ENCODE peak calls at places on chromosomes 7 and 10, in four cellular contexts. A is K562, B is stomach, U is A673. O is an unnamed sample.

GRCh38 chr10:110844617-110844881 is 27.2 kb upstream of the PDCD4 start:
- DNase-seq in A (no peak), B (no peak), U (no peak), O (no peak)

GRCh38 chr10:94012834-94013830 is 19.4 kb downstream of the PLCE1 start:
- DNase-seq in A (no peak), B (no peak), U (no peak), O (no peak)

GRCh38 chr10:88095778-88096452 is 232.5 kb downstream of the PTEN start:
- DNase-seq in B (no peak), A (no peak), U (no peak), O (no peak)

GRCh38 chr10:29304259-29305030 is 15.6 kb downstream of the LYZL1 start:
- DNase-seq in B (peak), U (peak), A (peak), O (peak)

GRCh38 chr7:120941064-120941463 is 9.5 kb upstream of the ING3 start:
- DNase-seq in B (no peak), U (peak), A (no peak), O (no peak)

GRCh38 chr10:79229081-79229541 is 118.2 kb upstream of the PPIF start:
- DNase-seq in U (no peak), B (no peak), A (no peak), O (no peak)

GRCh38 chr10:130554701-130555410 is 418.7 kb downstream of the GLRX3 start:
- DNase-seq in B (no peak), A (no peak), U (no peak), O (no peak)

GRCh38 chr7:118846977-118847376 is 622.5 kb downstream of the ANKRD7 start:
- DNase-seq in A (no peak), B (no peak), U (no peak), O (no peak)

GRCh38 chr7:91169819-91170218 is 94.4 kb upstream of the FZD1 start:
- DNase-seq in A (no peak), U (no peak), B (no peak), O (no peak)

GRCh38 chr7:149355390-149356048 is 93.5 kb downstream of the ZNF783 start:
- DNase-seq in A (peak), U (peak), B (no peak), O (no peak)

GRCh38 chr7:141974831-141975230 is 1.3 kb upstream of the TAS2R38 start:
- DNase-seq in A (no peak), B (peak), U (no peak), O (peak)

GRCh38 chr10:24417053-24417452 is 208.1 kb downstream of the KIAA1217 start:
- DNase-seq in B (no peak), A (no peak), U (peak), O (no peak)

GRCh38 chr10:74976565-74976964 is 134.9 kb upstream of the SAMD8 start:
- DNase-seq in U (no peak), B (no peak), A (no peak), O (no peak)

GRCh38 chr10:71068811-71069411 is 143.5 kb upstream of the UNC5B start:
- DNase-seq in B (no peak), A (no peak), U (no peak), O (no peak)

GRCh38 chr7:4138866-4139265 is 543.2 kb upstream of the FOXK1 start:
- DNase-seq in U (no peak), B (no peak), A (no peak), O (no peak)

GRCh38 chr7:66140924-66141323 is 26.3 kb downstream of the CRCP start:
- DNase-seq in U (peak), A (no peak), B (peak), O (peak)

GRCh38 chr10:132587175-132587574 is 49.6 kb downstream of the INPP5A start:
- DNase-seq in A (no peak), U (no peak), B (no peak), O (no peak)

GRCh38 chr7:55158983-55159382 is 140.2 kb downstream of the EGFR start:
- DNase-seq in U (no peak), A (no peak), B (no peak), O (no peak)

GRCh38 chr7:117997862-117998825 is 124.9 kb upstream of the CTTNBP2 start:
- DNase-seq in A (no peak), B (no peak), U (no peak), O (no peak)

GRCh38 chr7:47489624-47490023 is 92.3 kb downstream of the TNS3 start:
- DNase-seq in A (no peak), B (no peak), U (no peak), O (no peak)

GRCh38 chr10:85604884-85605283 is 761.7 kb downstream of the GRID1 start:
- DNase-seq in B (no peak), A (no peak), U (no peak), O (no peak)

GRCh38 chr10:85612833-85613232 is 753.8 kb downstream of the GRID1 start:
- DNase-seq in A (peak), U (no peak), B (no peak), O (no peak)

GRCh38 chr7:47293884-47294568 is 287.9 kb downstream of the TNS3 start:
- DNase-seq in A (no peak), B (no peak), U (no peak), O (no peak)

GRCh38 chr7:128833148-128833938 is 3.1 kb downstream of the FLNC start:
- DNase-seq in U (peak), A (peak), B (no peak), O (no peak)

GRCh38 chr7:7761974-7762769 is 43.8 kb upstream of the RPA3 start:
- DNase-seq in B (no peak), U (no peak), A (no peak), O (no peak)

DNA sequence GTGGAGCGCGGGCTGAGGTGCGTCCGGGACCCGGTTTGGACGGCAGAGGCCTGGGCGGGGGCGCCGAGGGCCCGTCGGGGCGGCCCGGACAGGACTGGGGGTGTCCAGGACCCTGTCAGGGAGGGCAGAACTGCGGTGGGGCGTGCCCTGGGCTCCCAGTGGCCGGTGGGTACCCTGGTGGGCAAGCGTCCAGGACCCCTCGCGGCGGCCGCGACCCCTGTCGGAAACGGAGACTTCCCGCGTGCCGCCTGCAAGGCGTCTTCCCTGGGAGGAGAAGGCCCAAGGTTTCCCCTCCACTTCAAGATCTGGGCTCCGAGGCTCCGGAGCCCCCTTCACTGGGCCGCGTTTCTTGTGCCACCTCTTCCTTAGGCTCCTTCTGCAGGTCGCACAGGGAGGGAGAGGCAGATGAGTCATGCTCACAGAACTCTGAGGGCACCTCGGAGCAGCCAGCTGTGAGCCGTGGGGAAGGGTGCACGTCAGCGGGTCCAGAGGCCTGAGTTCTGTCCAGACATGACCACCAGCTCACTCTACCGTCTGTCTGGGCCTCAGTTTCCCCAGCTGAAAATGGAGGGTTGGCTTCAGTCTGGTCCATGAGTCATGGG is 536 bp downstream of the ALOX5 start:
- DNase-seq in U (no peak), A (no peak), B (no peak), O (peak)
- TF ChIP-seq CTCF in U (no peak), A (no peak), B (no peak), O (no peak)

DNA sequence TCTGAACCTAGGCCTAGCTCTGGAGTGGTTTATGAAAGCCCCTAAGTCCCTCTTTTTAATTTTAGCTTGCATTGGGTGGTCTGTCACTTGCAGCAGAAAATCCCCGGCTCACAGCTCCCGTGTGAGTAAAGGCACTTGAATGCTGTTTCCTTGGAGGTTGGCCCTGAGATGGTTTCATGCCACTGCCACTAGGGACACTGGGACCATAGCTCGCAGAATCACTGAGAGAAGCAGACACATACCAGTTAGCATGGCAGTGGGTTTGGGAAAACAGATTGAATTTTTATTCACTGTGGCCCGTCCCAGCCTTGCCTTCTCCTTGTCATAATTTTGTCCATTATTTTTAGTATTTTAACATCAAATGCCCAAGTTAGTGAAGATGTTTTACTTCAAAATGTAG is 259.5 kb upstream of the PITRM1 start:
- DNase-seq in U (no peak), A (no peak), B (no peak), O (no peak)
- TF ChIP-seq CTCF in U (peak), A (no peak), B (no peak), O (no peak)

GRCh38 chr7:52917982-52918578 is 117.4 kb upstream of the POM121L12 start:
- DNase-seq in A (peak), B (no peak), U (no peak), O (peak)
- TF ChIP-seq CTCF in A (peak), B (no peak), U (peak), O (peak)

GRCh38 chr7:151089893-151090730 is 3.8 kb downstream of the AGAP3 start:
- DNase-seq in B (no peak), U (no peak), A (no peak), O (no peak)

GRCh38 chr7:151091988-151092387 is 5.7 kb downstream of the AGAP3 start:
- DNase-seq in A (no peak), B (no peak), U (no peak), O (no peak)

GRCh38 chr7:151091003-151091402 is 4.7 kb downstream of the AGAP3 start:
- DNase-seq in B (no peak), A (no peak), U (no peak), O (no peak)

GRCh38 chr7:151093748-151094147 is 7.5 kb downstream of the AGAP3 start:
- DNase-seq in U (no peak), B (no peak), A (no peak), O (no peak)

GRCh38 chr7:151091431-151091830 is 5.2 kb downstream of the AGAP3 start:
- DNase-seq in A (peak), U (no peak), B (no peak), O (peak)
- TF ChIP-seq CTCF in A (peak), U (peak), B (no peak), O (peak)

GRCh38 chr7:44796504-44797328 is at the start of gene PPIA:
- DNase-seq in U (peak), B (peak), A (peak), O (peak)

GRCh38 chr7:44798649-44799275 is 2.3 kb downstream of the PPIA start:
- DNase-seq in A (no peak), B (no peak), U (no peak), O (no peak)

GRCh38 chr7:44799939-44800338 is 3.5 kb downstream of the PPIA start:
- DNase-seq in U (no peak), A (no peak), B (no peak), O (no peak)

GRCh38 chr7:44796034-44796503 is 412 bp upstream of the PPIA start:
- DNase-seq in A (no peak), U (no peak), B (no peak), O (peak)

DNA sequence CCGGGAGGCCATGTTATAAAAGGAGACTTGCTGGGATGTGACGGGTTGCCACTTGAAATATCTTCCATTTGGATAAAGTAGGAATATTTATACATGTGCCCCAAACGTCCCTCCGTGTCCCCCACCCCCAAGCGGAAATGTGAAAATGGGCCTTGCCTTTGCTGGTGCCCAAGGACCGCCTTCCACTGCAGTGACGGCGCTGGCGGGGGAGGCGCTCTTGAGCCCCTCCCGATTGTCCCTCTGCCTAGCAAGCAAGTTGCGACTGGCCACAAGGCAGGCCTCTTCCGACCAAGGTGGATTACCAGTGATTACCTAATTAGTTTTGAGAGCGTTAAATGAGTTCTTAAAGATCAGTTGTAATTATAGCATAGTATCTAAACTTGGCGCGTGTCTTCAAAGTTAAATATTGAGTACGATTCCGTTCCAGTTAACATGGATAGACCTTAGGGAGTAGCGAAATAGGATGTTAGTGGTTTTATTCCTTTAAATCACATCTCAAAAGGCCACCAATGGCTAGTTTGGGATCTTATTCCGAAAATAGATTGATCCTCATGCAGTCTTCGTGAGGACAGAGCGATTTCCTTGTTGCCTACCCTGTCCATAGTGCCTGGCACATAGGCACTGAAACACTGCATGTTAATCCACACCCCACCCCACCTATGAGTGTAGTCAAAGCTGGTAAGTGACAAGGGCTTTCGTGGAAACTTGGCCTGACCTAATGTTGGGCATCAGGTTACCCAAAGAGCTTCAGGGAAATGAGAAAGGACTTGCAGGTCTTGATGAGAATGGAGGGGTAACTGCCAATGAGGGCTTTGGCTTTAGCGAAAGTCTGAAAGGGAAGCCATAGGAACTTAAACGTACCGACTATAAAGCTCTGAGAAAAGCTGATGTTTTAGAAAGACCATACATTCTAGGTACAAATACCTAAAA is 1.1 kb downstream of the PPIA start:
- DNase-seq in A (peak), U (peak), B (peak), O (peak)
- TF ChIP-seq CTCF in A (peak), U (peak), B (no peak), O (peak)

GRCh38 chr7:40248681-40249080 is 113.9 kb downstream of the SUGCT start:
- DNase-seq in B (no peak), A (no peak), U (no peak), O (no peak)

GRCh38 chr7:40239755-40240303 is 105.0 kb downstream of the SUGCT start:
- DNase-seq in A (no peak), U (no peak), B (no peak), O (no peak)

GRCh38 chr7:40244226-40244625 is 109.4 kb downstream of the SUGCT start:
- DNase-seq in B (no peak), A (no peak), U (peak), O (no peak)

GRCh38 chr7:40237731-40238130 is 102.9 kb downstream of the SUGCT start:
- DNase-seq in B (no peak), A (no peak), U (no peak), O (no peak)

GRCh38 chr7:40243076-40243475 is 108.3 kb downstream of the SUGCT start:
- DNase-seq in B (no peak), U (no peak), A (no peak), O (no peak)
- TF ChIP-seq CTCF in B (no peak), U (no peak), A (no peak), O (no peak)